ENCODE peak calls at places on chromosomes 1 and 21, in four cellular contexts. A is activated naive CD4-positive, alpha-beta T cell treated with anti-CD3 and anti-CD28 coated beads, Interleukin-2, amount 10 ng/mL, durations not matched to agents 7 days and 5 days; X is activated CD4-positive, alpha-beta T cell treated with anti-CD3 and anti-CD28 coated beads, Interleukin-2, amount 50 U/mL, for 24 hours; Z is CD8-positive, alpha-beta memory T cell. F is an unnamed sample.

GRCh38 chr1:30412241-30413110 is 310.9 kb downstream of the MATN1 start:
- DNase-seq in A (no peak), X (no peak), Z (no peak), F (no peak)

GRCh38 chr1:94160811-94161210 is 39.9 kb upstream of the ABCA4 start:
- DNase-seq in A (no peak), X (no peak), Z (no peak), F (no peak)

GRCh38 chr21:14235101-14235500 is 19.1 kb downstream of the RBM11 start:
- DNase-seq in A (no peak), X (no peak), Z (no peak), F (no peak)

GRCh38 chr1:247294282-247294681 is 37.4 kb downstream of the ZNF496 start:
- DNase-seq in A (no peak), X (no peak), Z (no peak), F (no peak)

GRCh38 chr1:117967472-117967871 is 37.9 kb downstream of the WDR3 start:
- DNase-seq in A (no peak), X (no peak), Z (no peak), F (no peak)

GRCh38 chr1:112144738-112145426 is 155.4 kb upstream of the KCND3 start:
- DNase-seq in A (no peak), X (no peak), Z (no peak), F (no peak)

GRCh38 chr1:24966724-24967346 is 36.8 kb upstream of the RUNX3 start:
- DNase-seq in A (peak; percentile 77), X (no peak), Z (peak; percentile 32), F (no peak)

GRCh38 chr1:199508653-199509052 is 518.9 kb upstream of the NR5A2 start:
- DNase-seq in A (no peak), X (no peak), Z (no peak), F (no peak)

GRCh38 chr1:67957026-67957425 is 93.4 kb downstream of the DIRAS3 start:
- DNase-seq in A (no peak), X (no peak), Z (no peak), F (no peak)

GRCh38 chr1:201904579-201904978 is 15.9 kb downstream of the SHISA4 start:
- DNase-seq in A (no peak), X (no peak), Z (no peak), F (no peak)

GRCh38 chr1:20867847-20868246 is 80.7 kb upstream of the HP1BP3 start:
- DNase-seq in A (no peak), X (no peak), Z (no peak), F (no peak)

GRCh38 chr1:20729990-20730689 is 2.4 kb downstream of the SH2D5 start:
- DNase-seq in A (no peak), X (no peak), Z (no peak), F (no peak)

GRCh38 chr1:7366955-7367665 is 404.0 kb upstream of the VAMP3 start:
- DNase-seq in A (no peak), X (no peak), Z (no peak), F (no peak)

GRCh38 chr1:75079535-75080290 is 54.5 kb upstream of the LHX8 start:
- DNase-seq in A (no peak), X (no peak), Z (no peak), F (no peak)

GRCh38 chr1:234844479-234845031 is 234.6 kb upstream of the IRF2BP2 start:
- DNase-seq in A (peak; percentile 46), X (no peak), Z (no peak), F (no peak)

GRCh38 chr1:109719337-109719837 is 7.3 kb downstream of the GSTM5 start:
- DNase-seq in A (no peak), X (no peak), Z (no peak), F (no peak)

GRCh38 chr1:101200513-101200912 is 36.3 kb upstream of the S1PR1 start:
- DNase-seq in A (no peak), X (no peak), Z (no peak), F (no peak)

GRCh38 chr1:161727343-161727924 is 6.1 kb downstream of the FCRLB start:
- DNase-seq in A (peak; percentile 63), X (no peak), Z (peak; percentile 3), F (peak; percentile 75)

GRCh38 chr1:107786214-107786842 is 178.7 kb downstream of the VAV3 start:
- DNase-seq in A (no peak), X (no peak), Z (no peak), F (peak; percentile 69)

GRCh38 chr21:41648591-41649031 is 118.2 kb downstream of the RIPK4 start:
- DNase-seq in A (no peak), X (no peak), Z (no peak), F (no peak)

GRCh38 chr1:91948501-91949355 is 473 bp upstream of the BRDT start:
- DNase-seq in A (peak; percentile 43), X (no peak), Z (peak; percentile 62), F (peak; percentile 80)